ENCODE peak calls at places on chromosomes 6 and 20, in eight cellular contexts. G is adrenal gland, J is prostate gland, Q is tibial nerve, R is ovary, A is HCT116, X is esophagus squamous epithelium, D is stomach. N is an unnamed sample.

GRCh38 chr6:125041740-125042459 is 79.7 kb downstream of the RNF217 start:
- DNase-seq in D (no peak), Q (no peak), G (no peak), X (no peak), R (no peak), A (peak; percentile 29), J (no peak), N (no peak)

GRCh38 chr6:107115695-107116327 is 496 bp upstream of the BEND3 start:
- DNase-seq in D (peak; percentile 51), G (peak; percentile 40), X (no peak), R (peak; percentile 48), J (peak; percentile 26), Q (no peak), A (no peak), N (peak; percentile 79)

GRCh38 chr20:58868795-58869194 is 16.3 kb downstream of the GNAS start:
- DNase-seq in R (peak; percentile 46), G (peak; percentile 54), Q (no peak), A (no peak), X (no peak), D (no peak), J (no peak), N (no peak)

GRCh38 chr6:52512199-52512598 is 64.7 kb downstream of the TRAM2 start:
- DNase-seq in J (no peak), R (peak; percentile 70), X (no peak), Q (peak; percentile 67), D (no peak), G (peak; percentile 72), A (peak; percentile 10), N (no peak)

GRCh38 chr20:46341374-46342044 is 33.2 kb upstream of the CDH22 start:
- DNase-seq in J (no peak), Q (no peak), R (no peak), X (no peak), A (no peak), G (no peak), D (no peak), N (no peak)

GRCh38 chr6:118784641-118785164 is 109.2 kb upstream of the ASF1A start:
- DNase-seq in D (no peak), J (no peak), R (peak; percentile 78), G (no peak), Q (no peak), X (no peak), A (no peak), N (peak; percentile 81)

GRCh38 chr6:139583420-139583819 is 209.0 kb upstream of the CITED2 start:
- DNase-seq in G (no peak), R (no peak), A (no peak), D (no peak), J (no peak), Q (no peak), X (no peak), N (no peak)

GRCh38 chr20:35216541-35216940 is 9.9 kb upstream of the MMP24 start:
- DNase-seq in G (no peak), Q (no peak), A (no peak), X (no peak), J (no peak), D (no peak), R (no peak), N (no peak)

GRCh38 chr6:30463651-30464618 is 25.4 kb upstream of the HLA-E start:
- DNase-seq in J (no peak), D (peak; percentile 57), G (no peak), R (peak; percentile 40), Q (no peak), X (no peak), A (no peak), N (no peak)

GRCh38 chr6:17281497-17282481 is 628 bp downstream of the RBM24 start:
- DNase-seq in R (peak; percentile 51), Q (peak; percentile 17), J (no peak), G (peak; percentile 22), A (no peak), X (no peak), D (no peak), N (peak; percentile 80)

GRCh38 chr6:168440520-168441433 is at the start of gene SMOC2:
- DNase-seq in R (peak; percentile 83), J (peak; percentile 40), G (no peak), D (no peak), Q (peak; percentile 23), X (no peak), A (no peak), N (no peak)

GRCh38 chr20:47389867-47390347 is 33.4 kb upstream of the ZMYND8 start:
- DNase-seq in R (no peak), A (no peak), X (no peak), J (no peak), G (peak; percentile 41), D (no peak), Q (no peak), N (no peak)

GRCh38 chr6:160424256-160424655 is 76.1 kb downstream of the SLC22A3 start:
- DNase-seq in D (no peak), A (peak; percentile 10), G (no peak), X (no peak), J (no peak), Q (no peak), R (no peak), N (no peak)

GRCh38 chr20:46363874-46364669 is 42.3 kb downstream of the ELMO2 start:
- DNase-seq in D (peak; percentile 87), X (peak; percentile 18), R (peak; percentile 92), J (peak; percentile 83), Q (peak; percentile 84), G (peak; percentile 92), A (peak; percentile 59), N (peak; percentile 92)

GRCh38 chr6:39517763-39518162 is 195.3 kb upstream of the KCNK16 start:
- DNase-seq in G (no peak), X (no peak), D (no peak), A (no peak), J (no peak), R (no peak), Q (no peak), N (no peak)

GRCh38 chr20:63980317-63980805 is 571 bp upstream of the PRPF6 start:
- DNase-seq in D (no peak), G (no peak), Q (no peak), J (no peak), A (no peak), X (no peak), R (no peak), N (no peak)

GRCh38 chr6:309947-310346 is 17.7 kb downstream of the DUSP22 start:
- DNase-seq in A (no peak), J (no peak), X (no peak), R (no peak), G (no peak), Q (no peak), D (no peak), N (no peak)
- H3K9me3 ChIP-seq in A (peaks cover 7% of the 10 kb centered on the region), J (no peaks in the 10 kb centered on the region), X (no peaks in the 10 kb centered on the region), R (no peaks in the 10 kb centered on the region), G (no peaks in the 10 kb centered on the region), Q (no peaks in the 10 kb centered on the region), D (no peaks in the 10 kb centered on the region), N (no peaks in the 10 kb centered on the region)

GRCh38 chr6:134722429-134722828 is 227.5 kb downstream of the ALDH8A1 start:
- DNase-seq in D (no peak), G (no peak), X (no peak), R (no peak), J (no peak), A (no peak), Q (no peak), N (no peak)
- H3K4me1 ChIP-seq in D (no peaks in the 10 kb centered on the region), G (peaks cover 63% of the 10 kb centered on the region), X (no peaks in the 10 kb centered on the region), R (peaks cover 19% of the 10 kb centered on the region), J (no peaks in the 10 kb centered on the region), A (no peaks in the 10 kb centered on the region), Q (peaks cover 58% of the 10 kb centered on the region), N (peaks cover 50% of the 10 kb centered on the region)

GRCh38 chr6:72622094-72622540 is 253 bp downstream of the KCNQ5 start:
- DNase-seq in A (no peak), Q (no peak), R (no peak), X (no peak), D (peak; percentile 35), G (no peak), J (peak; percentile 12), N (peak; percentile 55)
- TF ChIP-seq POLR2A in A (no peak), Q (no peak), R (no peak), X (no peak), D (no peak), G (no peak), J (no peak), N (no peak)

DNA sequence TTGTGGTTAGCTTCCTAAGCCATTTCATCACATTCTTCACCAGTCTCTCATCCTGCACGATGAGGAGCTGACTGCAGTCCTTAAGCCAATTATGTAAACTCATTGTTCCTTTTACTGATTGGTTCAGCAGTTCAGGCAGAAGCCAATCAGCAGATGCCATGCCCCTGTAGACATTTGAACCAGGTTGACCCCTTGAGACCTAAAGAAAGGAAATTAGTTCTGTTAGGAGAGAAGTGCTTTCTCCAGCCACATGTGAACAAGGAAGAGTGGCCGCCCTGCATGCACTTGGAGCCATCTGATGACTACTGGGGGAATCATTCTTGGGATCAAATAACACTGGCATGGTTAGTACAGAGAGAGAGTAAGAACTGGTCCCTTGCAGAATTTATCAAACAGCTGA is 535.2 kb upstream of the ID4 start:
- DNase-seq in R (no peak), G (no peak), Q (no peak), X (no peak), D (no peak), A (no peak), J (no peak), N (no peak)
- H3K9me3 ChIP-seq in R (no peaks in the 10 kb centered on the region), G (no peaks in the 10 kb centered on the region), Q (no peaks in the 10 kb centered on the region), X (no peaks in the 10 kb centered on the region), D (no peaks in the 10 kb centered on the region), A (no peaks in the 10 kb centered on the region), J (no peaks in the 10 kb centered on the region), N (no peaks in the 10 kb centered on the region)

GRCh38 chr20:17586250-17586649 is 16.4 kb downstream of the DSTN start:
- DNase-seq in R (no peak), G (no peak), X (no peak), Q (no peak), A (no peak), J (no peak), D (no peak), N (no peak)

GRCh38 chr20:17579369-17580039 is 9.6 kb downstream of the DSTN start:
- DNase-seq in Q (no peak), J (no peak), A (no peak), R (no peak), G (no peak), X (no peak), D (no peak), N (no peak)

GRCh38 chr20:17584684-17585083 is 14.8 kb downstream of the DSTN start:
- DNase-seq in R (no peak), Q (no peak), A (no peak), J (no peak), G (no peak), X (no peak), D (no peak), N (no peak)

GRCh38 chr20:17580905-17581304 is 11.0 kb downstream of the DSTN start:
- DNase-seq in D (no peak), R (no peak), J (no peak), A (no peak), Q (no peak), G (no peak), X (no peak), N (no peak)

DNA sequence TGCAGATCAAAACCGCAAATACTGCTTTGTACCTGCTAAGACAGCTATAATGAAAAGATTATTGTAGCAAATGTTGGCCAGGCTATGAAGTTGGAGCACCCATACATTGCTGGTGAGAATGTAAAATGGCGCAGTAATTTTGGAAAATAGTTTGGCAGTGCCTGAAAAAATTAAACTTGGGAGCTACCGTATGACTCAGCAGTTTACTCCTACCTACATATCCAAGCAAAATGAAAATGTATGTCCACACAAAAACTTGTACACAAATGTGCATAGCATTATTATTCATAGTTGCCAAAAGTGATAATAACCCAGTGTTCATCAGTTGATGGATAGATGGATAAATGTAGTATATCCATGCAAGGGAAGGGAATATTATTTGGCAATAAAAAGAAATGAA is 13.3 kb downstream of the DSTN start:
- DNase-seq in J (no peak), A (no peak), X (no peak), Q (no peak), R (no peak), D (no peak), G (no peak), N (no peak)
- H3K4me1 ChIP-seq in J (no peaks in the 10 kb centered on the region), A (peaks cover 13% of the 10 kb centered on the region), X (peaks cover 18% of the 10 kb centered on the region), Q (peaks cover 38% of the 10 kb centered on the region), R (peaks cover 4% of the 10 kb centered on the region), D (peaks cover 36% of the 10 kb centered on the region), G (peaks cover 41% of the 10 kb centered on the region), N (peaks cover 43% of the 10 kb centered on the region)